ENCODE peak calls at places on chromosomes 16 and 17, in seven cellular contexts. V is uterus; M is fibroblast of mammary gland; H is neural progenitor cell; G is CD8-positive, alpha-beta T cell; I is fibroblast of lung; R is epithelial cell of esophagus. S is an unnamed sample.

GRCh38 chr16:65154321-65154720 is 32.5 kb upstream of the CDH11 start:
- DNase-seq in V (no peak), M (no peak), H (peak), G (no peak), I (peak), R (peak), S (no peak)

GRCh38 chr17:491086-492014 is 138.7 kb upstream of the RPH3AL start:
- DNase-seq in V (peak), M (peak), H (peak), G (peak), I (peak), R (peak), S (peak)

GRCh38 chr16:85329059-85329812 is 217.0 kb upstream of the CIBAR2 start:
- DNase-seq in V (no peak), M (no peak), H (peak), G (no peak), I (peak), R (no peak), S (no peak)

GRCh38 chr16:84071151-84071550 is 28.6 kb upstream of the SLC38A8 start:
- DNase-seq in V (no peak), M (no peak), H (no peak), G (no peak), I (no peak), R (no peak), S (no peak)

GRCh38 chr17:74199306-74200092 is 4.0 kb upstream of the RPL38 start:
- DNase-seq in V (peak), M (peak), H (peak), G (peak), I (peak), R (peak), S (peak)

GRCh38 chr17:33967608-33968349 is 287.3 kb upstream of the CCL2 start:
- DNase-seq in V (no peak), M (no peak), H (no peak), G (no peak), I (no peak), R (no peak), S (no peak)

GRCh38 chr17:50283714-50284432 is 9.6 kb downstream of the TMEM92 start:
- DNase-seq in V (no peak), M (no peak), H (no peak), G (no peak), I (no peak), R (no peak), S (no peak)

GRCh38 chr16:88685156-88686061 is 898 bp downstream of the SNAI3 start:
- DNase-seq in V (no peak), M (peak), H (peak), G (peak), I (peak), R (peak), S (no peak)

GRCh38 chr16:50202926-50203624 is 50.0 kb downstream of the TENT4B start:
- DNase-seq in V (no peak), M (peak), H (no peak), G (no peak), I (peak), R (peak), S (no peak)

GRCh38 chr17:7314719-7315569 is at the start of gene GPS2:
- DNase-seq in V (peak), M (peak), H (peak), G (peak), I (peak), R (peak), S (peak)

GRCh38 chr16:84648595-84649510 is 542 bp downstream of the KLHL36 start:
- DNase-seq in V (peak), M (no peak), H (peak), G (peak), I (no peak), R (peak), S (peak)

DNA sequence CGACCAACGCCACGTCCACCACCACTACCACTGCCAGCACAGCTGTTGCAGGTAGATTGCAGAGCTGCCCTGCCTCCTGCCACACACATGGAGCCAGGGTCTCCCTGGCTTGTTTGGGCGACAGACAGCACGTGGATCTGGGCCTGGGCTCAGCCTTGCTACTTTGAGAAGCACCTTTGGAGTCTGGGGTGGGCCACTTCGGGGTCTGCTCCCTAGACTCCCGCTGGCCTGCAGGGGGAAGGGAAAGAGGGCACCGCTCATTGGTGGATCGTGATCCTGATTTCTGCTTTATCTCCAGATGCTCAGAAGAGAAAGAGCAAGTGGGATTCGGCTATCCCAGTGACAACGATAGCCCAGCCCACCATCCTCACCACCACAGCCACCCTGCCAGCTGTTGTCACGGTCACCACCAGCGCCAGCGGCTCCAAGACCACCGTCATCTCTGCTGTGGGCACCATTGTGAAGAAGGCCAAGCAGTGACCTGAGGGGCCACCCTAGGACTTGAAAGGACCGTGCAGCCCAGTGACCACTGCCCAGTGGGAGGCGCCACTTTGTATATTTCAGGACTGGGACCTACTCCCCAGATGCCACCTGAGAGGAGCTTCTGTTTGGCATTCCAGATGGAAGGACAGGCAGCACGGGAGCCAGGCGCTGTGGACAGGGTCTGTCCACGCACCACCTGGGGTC is 15.1 kb upstream of the ITGB4 start:
- DNase-seq in V (no peak), M (no peak), H (no peak), G (no peak), I (no peak), R (no peak), S (no peak)
- TF ChIP-seq CTCF in V (no peak), M (no peak), H (no peak), G (no peak), I (no peak), R (no peak), S (no peak)

DNA sequence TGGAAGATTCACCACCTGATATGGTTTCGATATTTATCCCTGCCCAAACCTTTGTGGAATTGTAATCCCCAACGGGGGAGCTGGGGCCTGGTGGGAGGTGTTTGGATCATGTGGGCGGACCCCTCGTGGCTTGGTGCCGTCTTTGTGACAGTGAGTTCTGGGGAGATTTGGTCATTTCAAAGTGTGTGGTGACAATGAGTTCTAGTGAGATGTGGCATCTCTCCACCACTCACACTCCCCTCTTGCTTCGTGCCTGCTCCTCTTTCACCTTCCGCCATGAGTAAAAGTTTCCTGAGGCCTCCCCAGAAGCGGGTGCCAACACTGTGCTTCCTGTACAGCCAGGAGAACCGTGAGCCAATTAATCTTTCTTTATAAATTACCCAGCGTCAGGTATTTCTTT is 9.7 kb downstream of the CCDC57 start:
- DNase-seq in V (no peak), M (no peak), H (no peak), G (no peak), I (no peak), R (no peak), S (no peak)
- H3K4me3 ChIP-seq in V (no peak), M (no peak), H (no peak), G (no peak), I (no peak), R (no peak), S (no peak)

GRCh38 chr17:45809484-45809883 is 25.4 kb downstream of the CRHR1 start:
- DNase-seq in V (no peak), M (no peak), H (no peak), G (no peak), I (no peak), R (no peak), S (no peak)

GRCh38 chr17:45814622-45815606 is 29.8 kb upstream of the SPPL2C start:
- DNase-seq in V (no peak), M (no peak), H (no peak), G (no peak), I (no peak), R (no peak), S (no peak)

GRCh38 chr17:45808845-45809244 is 24.7 kb downstream of the CRHR1 start:
- DNase-seq in V (no peak), M (no peak), H (no peak), G (no peak), I (no peak), R (no peak), S (no peak)

GRCh38 chr17:45813051-45813731 is 29.1 kb downstream of the CRHR1 start:
- DNase-seq in V (no peak), M (no peak), H (peak), G (no peak), I (no peak), R (peak), S (no peak)

GRCh38 chr17:45812102-45812501 is 28.0 kb downstream of the CRHR1 start:
- DNase-seq in V (no peak), M (peak), H (peak), G (no peak), I (peak), R (peak), S (no peak)
- TF ChIP-seq CTCF in V (no peak), M (peak), H (peak), G (no peak), I (peak), R (peak), S (peak)

DNA sequence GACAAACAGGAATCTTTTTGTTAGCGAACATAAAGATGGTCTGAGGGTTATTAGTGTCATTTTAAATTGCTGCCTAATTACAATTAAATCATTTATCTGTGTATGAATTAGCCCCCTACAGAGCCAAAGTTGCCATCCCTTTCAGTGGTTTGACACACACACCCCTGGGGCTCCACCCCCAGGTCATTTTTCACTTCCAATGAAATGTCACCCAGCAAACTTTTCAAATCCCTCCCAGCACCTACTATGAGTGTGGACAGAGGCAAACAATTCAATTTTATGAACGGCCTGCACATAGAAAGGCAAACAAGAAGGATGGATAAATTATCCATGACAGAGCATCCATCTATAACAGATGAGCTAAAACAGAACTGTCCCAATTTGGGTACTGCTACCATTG is 2.4 kb downstream of the MYH10 start:
- DNase-seq in V (no peak), M (no peak), H (peak), G (no peak), I (peak), R (no peak), S (no peak)
- H3K4me3 ChIP-seq in V (no peak), M (no peak), H (peak), G (no peak), I (peak), R (no peak), S (peak)

GRCh38 chr16:21501869-21502667 is 97.3 kb upstream of the METTL9 start:
- DNase-seq in V (peak), M (peak), H (peak), G (peak), I (peak), R (peak), S (peak)
- TF ChIP-seq CTCF in V (no peak), M (no peak), H (no peak), G (no peak), I (no peak), R (no peak), S (no peak)

DNA sequence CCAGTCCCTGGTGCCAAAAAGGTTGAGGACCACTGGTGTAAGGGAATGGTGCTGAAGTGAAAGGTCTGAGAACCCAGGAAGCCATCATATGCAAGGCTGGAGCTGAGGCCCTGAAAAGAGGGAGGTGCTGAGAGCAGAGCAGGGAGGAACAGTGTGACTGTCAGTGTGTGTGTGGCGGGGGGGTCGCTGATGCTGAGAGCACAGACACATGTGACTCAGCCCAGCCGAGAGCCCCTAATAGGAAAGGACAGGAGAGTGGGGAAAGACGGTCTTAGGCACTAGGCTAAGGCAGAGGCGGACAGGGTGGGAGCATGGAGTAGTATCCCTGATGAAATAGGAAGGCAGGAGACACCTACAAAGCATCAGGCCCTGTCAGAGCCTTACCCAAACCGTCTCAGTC is 1.2 kb downstream of the B9D1 start:
- DNase-seq in V (no peak), M (no peak), H (no peak), G (no peak), I (no peak), R (no peak), S (no peak)
- H3K4me3 ChIP-seq in V (no peak), M (no peak), H (no peak), G (no peak), I (no peak), R (peak), S (no peak)

DNA sequence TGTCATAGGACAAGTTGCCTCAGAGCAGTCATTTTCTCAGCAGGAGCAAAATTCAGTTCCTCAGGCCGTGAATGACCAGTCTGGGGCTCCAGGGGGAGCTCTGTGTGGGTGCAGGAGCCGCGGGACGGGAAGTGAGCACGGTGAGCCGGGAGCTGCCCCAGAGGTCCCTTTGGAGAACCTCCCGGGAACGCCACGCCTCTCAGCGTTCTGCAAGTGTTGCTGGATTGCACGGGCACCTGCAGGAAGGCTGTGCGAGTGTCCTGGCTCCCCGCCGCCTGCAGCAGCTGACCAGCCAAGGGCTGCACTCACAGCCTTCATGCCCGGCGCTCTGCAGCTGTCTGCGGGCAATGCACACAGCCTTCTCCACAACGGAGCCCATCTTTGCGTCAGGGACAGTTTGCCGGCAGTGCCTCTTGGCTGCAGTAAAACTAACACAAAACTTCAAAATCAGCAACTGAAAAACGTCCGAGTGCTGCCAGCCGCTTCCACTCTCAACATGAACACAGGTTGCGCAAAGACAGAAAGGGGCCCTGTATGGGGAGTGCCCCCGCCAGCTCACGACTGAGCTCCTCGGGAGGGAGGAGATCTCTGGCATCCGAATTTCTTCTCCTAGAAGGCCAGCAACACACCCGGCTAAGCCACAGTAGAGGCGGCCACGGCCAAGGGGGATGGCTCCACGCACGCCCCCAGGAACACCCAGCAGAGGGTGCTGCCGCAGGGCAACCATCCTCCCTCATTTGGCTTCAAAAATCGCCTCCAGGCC is 16.0 kb downstream of the NDUFAF8 start:
- DNase-seq in V (peak), M (peak), H (peak), G (no peak), I (peak), R (peak), S (peak)
- TF ChIP-seq CTCF in V (peak), M (peak), H (peak), G (no peak), I (peak), R (peak), S (peak)

GRCh38 chr16:86567701-86568571 is 1.3 kb downstream of the FOXC2 start:
- DNase-seq in V (no peak), M (no peak), H (peak), G (no peak), I (peak), R (peak), S (no peak)

GRCh38 chr16:86565181-86565631 is 1.4 kb upstream of the FOXC2 start:
- DNase-seq in V (no peak), M (no peak), H (no peak), G (no peak), I (no peak), R (no peak), S (no peak)

GRCh38 chr16:86566966-86567700 is 504 bp downstream of the FOXC2 start:
- DNase-seq in V (no peak), M (peak), H (peak), G (no peak), I (peak), R (peak), S (peak)

GRCh38 chr16:86565644-86566511 is 751 bp upstream of the FOXC2 start:
- DNase-seq in V (no peak), M (no peak), H (peak), G (no peak), I (peak), R (no peak), S (no peak)

DNA sequence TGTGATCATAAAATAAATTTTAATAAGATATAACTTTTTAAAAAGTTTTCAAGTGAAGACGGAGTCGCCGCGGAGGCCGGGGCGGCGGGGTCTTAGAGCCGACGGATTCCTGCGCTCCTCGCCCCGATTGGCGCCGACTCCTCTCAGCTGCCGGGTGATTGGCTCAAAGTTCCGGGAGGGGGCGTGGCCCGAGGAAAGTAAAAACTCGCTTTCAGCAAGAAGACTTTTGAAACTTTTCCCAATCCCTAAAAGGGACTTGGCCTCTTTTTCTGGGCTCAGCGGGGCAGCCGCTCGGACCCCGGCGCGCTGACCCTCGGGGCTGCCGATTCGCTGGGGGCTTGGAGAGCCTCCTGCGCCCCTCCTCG is at the start of gene FOXC2:
- DNase-seq in V (peak), M (peak), H (peak), G (peak), I (peak), R (peak), S (peak)
- H3K4me3 ChIP-seq in V (no peak), M (peak), H (peak), G (no peak), I (peak), R (peak), S (peak)

GRCh38 chr17:58329035-58329807 is 626 bp upstream of the TSPOAP1 start:
- DNase-seq in V (no peak), M (no peak), H (peak), G (peak), I (no peak), R (no peak), S (no peak)
- TF ChIP-seq CTCF in V (no peak), M (peak), H (peak), G (peak), I (peak), R (no peak), S (no peak)

S was measured in heart right ventricle.